ENCODE peak calls at places on chromosome 7, in nine cellular contexts. R, B, Z, C, Y, V, T, L and S are unnamed samples.

GRCh38 chr7:155557778-155558177 is 11.4 kb upstream of the CNPY1 start:
- DNase-seq in R (no peak), B (no peak), Z (no peak), C (no peak), Y (no peak), V (no peak), T (no peak), L (no peak), S (no peak)

GRCh38 chr7:30252885-30253795 is 31.3 kb upstream of the ZNRF2 start:
- DNase-seq in R (no peak), B (no peak), Z (no peak), C (no peak), Y (no peak), V (peak; percentile 4), T (peak; percentile 65), L (no peak), S (no peak)

GRCh38 chr7:20354825-20355466 is 24.2 kb downstream of the ITGB8 start:
- DNase-seq in R (no peak), B (no peak), Z (no peak), C (no peak), Y (no peak), V (no peak), T (no peak), L (no peak), S (no peak)

GRCh38 chr7:91182819-91183405 is 81.3 kb upstream of the FZD1 start:
- DNase-seq in R (no peak), B (no peak), Z (peak; percentile 99), C (peak; percentile 95), Y (no peak), V (peak; percentile 96), T (peak; percentile 61), L (peak; percentile 81), S (peak; percentile 87)

GRCh38 chr7:3559178-3559765 is 258.2 kb downstream of the SDK1 start:
- DNase-seq in R (no peak), B (no peak), Z (peak; percentile 94), C (peak; percentile 85), Y (no peak), V (peak; percentile 99), T (peak; percentile 91), L (peak; percentile 24), S (no peak)

GRCh38 chr7:46215987-46216567 is 295.0 kb upstream of the IGFBP3 start:
- DNase-seq in R (no peak), B (no peak), Z (no peak), C (no peak), Y (no peak), V (no peak), T (peak; percentile 36), L (no peak), S (no peak)

GRCh38 chr7:78020131-78020873 is 221.7 kb downstream of the PHTF2 start:
- DNase-seq in R (no peak), B (peak; percentile 76), Z (peak; percentile 89), C (peak; percentile 81), Y (peak; percentile 65), V (peak; percentile 89), T (peak; percentile 90), L (peak; percentile 61), S (peak; percentile 70)

GRCh38 chr7:51307811-51308737 is 8.5 kb downstream of the COBL start:
- DNase-seq in R (no peak), B (no peak), Z (peak; percentile 27), C (no peak), Y (no peak), V (no peak), T (peak; percentile 37), L (no peak), S (no peak)

GRCh38 chr7:147678943-147679342 is 911.6 kb upstream of the C7orf33 start:
- DNase-seq in R (no peak), B (no peak), Z (no peak), C (no peak), Y (no peak), V (no peak), T (no peak), L (no peak), S (no peak)

GRCh38 chr7:133355325-133355708 is 102.4 kb downstream of the EXOC4 start:
- DNase-seq in R (no peak), B (no peak), Z (peak; percentile 62), C (peak; percentile 58), Y (no peak), V (peak; percentile 88), T (peak; percentile 91), L (no peak), S (no peak)

GRCh38 chr7:410395-410910 is 109.2 kb downstream of the PDGFA start:
- DNase-seq in R (no peak), B (no peak), Z (no peak), C (no peak), Y (no peak), V (no peak), T (no peak), L (no peak), S (no peak)

GRCh38 chr7:130274983-130275649 is 8.5 kb downstream of the CPA2 start:
- DNase-seq in R (no peak), B (no peak), Z (no peak), C (no peak), Y (no peak), V (no peak), T (no peak), L (no peak), S (no peak)

GRCh38 chr7:130272456-130273080 is 5.9 kb downstream of the CPA2 start:
- DNase-seq in R (no peak), B (no peak), Z (no peak), C (no peak), Y (no peak), V (no peak), T (no peak), L (no peak), S (no peak)

GRCh38 chr7:130270947-130271790 is 4.5 kb downstream of the CPA2 start:
- DNase-seq in R (no peak), B (no peak), Z (no peak), C (no peak), Y (no peak), V (no peak), T (no peak), L (no peak), S (no peak)

GRCh38 chr7:130273863-130274262 is 7.2 kb downstream of the CPA2 start:
- DNase-seq in R (no peak), B (no peak), Z (peak; percentile 87), C (peak; percentile 71), Y (no peak), V (peak; percentile 59), T (peak; percentile 88), L (no peak), S (no peak)

GRCh38 chr7:130273081-130273699 is 6.5 kb downstream of the CPA2 start:
- DNase-seq in R (no peak), B (no peak), Z (no peak), C (no peak), Y (no peak), V (no peak), T (peak; percentile 73), L (no peak), S (no peak)
- H3K4me3 ChIP-seq in R (peak overlapping the region; percentile 34), B (peak overlapping the region; percentile 60), Z (no peak overlapping the region), C (peak overlapping the region; percentile 10), Y (no peak overlapping the region), V (no peak overlapping the region), T (no peak overlapping the region), L (peak overlapping the region; percentile 20), S (no peak overlapping the region)

GRCh38 chr7:39667354-39667923 is 44.1 kb downstream of the RALA start:
- DNase-seq in R (no peak), B (no peak), Z (peak; percentile 89), C (peak; percentile 76), Y (no peak), V (peak; percentile 25), T (peak; percentile 37), L (no peak), S (no peak)
- TF ChIP-seq CTCF in R (no peak), B (no peak), Z (no peak), C (no peak), Y (no peak), V (no peak), T (no peak), L (no peak), S (no peak)

GRCh38 chr7:128450913-128451312 is 4.8 kb upstream of the HILPDA start:
- DNase-seq in R (no peak), B (no peak), Z (no peak), C (no peak), Y (no peak), V (no peak), T (no peak), L (no peak), S (no peak)

GRCh38 chr7:128454808-128455555 is 696 bp upstream of the HILPDA start:
- DNase-seq in R (no peak), B (no peak), Z (no peak), C (peak; percentile 18), Y (peak; percentile 35), V (no peak), T (peak; percentile 80), L (no peak), S (no peak)

GRCh38 chr7:128455556-128456254 is at the start of gene HILPDA:
- DNase-seq in R (peak; percentile 90), B (peak; percentile 94), Z (peak; percentile 98), C (peak; percentile 97), Y (peak; percentile 97), V (peak; percentile 98), T (peak; percentile 99), L (peak; percentile 82), S (peak; percentile 62)

GRCh38 chr7:128452552-128452951 is 3.1 kb upstream of the HILPDA start:
- DNase-seq in R (no peak), B (no peak), Z (no peak), C (no peak), Y (no peak), V (no peak), T (no peak), L (no peak), S (no peak)

DNA sequence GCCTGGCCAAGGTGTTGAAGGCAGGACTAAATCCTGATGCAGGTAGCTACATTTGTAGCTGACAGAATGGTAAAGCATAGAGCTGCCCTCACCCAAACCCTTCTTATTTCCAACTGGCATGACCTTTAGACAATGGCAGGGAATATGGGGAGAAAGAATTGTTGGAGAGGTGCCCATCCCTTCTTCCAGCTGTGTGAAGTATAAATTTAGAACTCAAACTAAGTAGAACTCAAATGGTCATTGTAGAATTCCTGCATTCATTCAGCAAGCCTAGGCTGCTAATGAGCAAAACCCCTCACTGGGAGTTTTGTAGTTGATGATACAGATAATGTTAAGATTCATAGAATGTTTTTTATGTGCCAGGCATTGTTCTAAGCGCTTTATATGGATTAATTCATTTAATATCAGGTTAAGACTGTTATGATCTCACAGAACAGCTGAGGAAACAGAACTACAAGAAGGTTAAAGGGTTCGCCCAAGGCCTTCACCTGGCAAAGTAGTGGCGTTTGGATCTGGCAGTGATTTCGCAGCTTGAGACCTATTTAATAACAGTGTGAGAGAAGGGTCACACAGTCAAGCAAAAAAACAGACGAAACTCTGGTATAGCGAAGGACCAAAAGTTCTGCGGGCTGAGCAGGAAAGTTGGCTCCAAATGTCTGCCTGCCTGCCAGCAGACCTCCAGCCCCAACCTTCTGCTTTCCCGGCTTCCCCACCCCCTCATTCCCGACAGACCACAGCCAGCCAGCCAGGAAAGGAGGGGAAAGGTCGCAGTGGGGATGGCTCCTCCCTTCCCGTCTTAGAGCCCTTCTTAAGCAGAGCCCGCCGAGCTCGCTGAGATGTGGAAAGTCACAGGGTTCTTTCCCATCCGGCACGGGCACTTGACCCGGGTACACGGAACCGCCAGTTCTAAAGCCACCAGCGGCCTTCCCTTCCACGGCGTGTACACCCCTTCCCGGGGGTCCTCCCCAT is 1.6 kb upstream of the HILPDA start:
- DNase-seq in R (no peak), B (peak; percentile 95), Z (peak; percentile 96), C (peak; percentile 78), Y (no peak), V (peak; percentile 63), T (peak; percentile 99), L (peak; percentile 55), S (peak; percentile 16)
- H3K4me3 ChIP-seq in R (no peak overlapping the region), B (peak overlapping the region; percentile 93), Z (peak overlapping the region; percentile 23), C (peak overlapping the region; percentile 6), Y (no peak overlapping the region), V (no peak overlapping the region), T (no peak overlapping the region), L (peak overlapping the region; percentile 23), S (no peak overlapping the region)

GRCh38 chr7:4683884-4684565 is 1.9 kb downstream of the FOXK1 start:
- DNase-seq in R (peak; percentile 12), B (no peak), Z (peak; percentile 80), C (peak; percentile 74), Y (peak; percentile 67), V (peak; percentile 76), T (peak; percentile 64), L (no peak), S (no peak)
- TF ChIP-seq CTCF in R (peak; percentile 68), B (no peak), Z (peak; percentile 14), C (no peak), Y (peak; percentile 38), V (no peak), T (peak; percentile 18), L (no peak), S (no peak)